ENCODE peak calls at places on chromosomes 4 and X, in nine cellular contexts. V is tibial nerve, Q is foreskin keratinocyte, I is mesendoderm, D is adrenal gland, R is heart right ventricle, E is heart left ventricle, N is right cardiac atrium, K is ovary. H is an unnamed sample.
A peak's percentile ranks its signal among the peaks of the same experiment; 100 is the strongest.

GRCh38 chr4:174260099-174260498 is 23.4 kb downstream of the FBXO8 start:
- DNase-seq in V (no peak), Q (peak; percentile 70), I (peak; percentile 15), D (no peak), R (no peak), E (no peak), N (no peak), K (no peak), H (no peak)

GRCh38 chr4:141126769-141127168 is 6.5 kb downstream of the RNF150 start:
- DNase-seq in V (no peak), Q (no peak), I (no peak), D (no peak), R (no peak), E (no peak), N (no peak), K (no peak), H (no peak)

GRCh38 chrX:7154040-7154597 is 6.2 kb upstream of the PUDP start:
- DNase-seq in V (no peak), Q (no peak), I (no peak), D (no peak), R (no peak), E (no peak), N (no peak), K (no peak), H (no peak)

GRCh38 chrX:20197641-20198210 is 56.1 kb upstream of the EIF1AX start:
- DNase-seq in V (no peak), Q (no peak), I (no peak), D (no peak), R (no peak), E (no peak), N (no peak), K (no peak), H (no peak)

GRCh38 chr4:110007217-110007616 is 94.5 kb downstream of the EGF start:
- DNase-seq in V (no peak), Q (no peak), I (no peak), D (no peak), R (no peak), E (no peak), N (no peak), K (no peak), H (no peak)

GRCh38 chr4:109872950-109873656 is 25.2 kb downstream of the LRIT3 start:
- DNase-seq in V (no peak), Q (no peak), I (no peak), D (no peak), R (no peak), E (no peak), N (peak; percentile 14), K (no peak), H (no peak)

GRCh38 chr4:3857316-3857926 is 91.2 kb downstream of the ADRA2C start:
- DNase-seq in V (no peak), Q (no peak), I (no peak), D (no peak), R (no peak), E (no peak), N (no peak), K (no peak), H (peak; percentile 30)

GRCh38 chr4:42649870-42650269 is 7.0 kb downstream of the ATP8A1 start:
- DNase-seq in V (no peak), Q (no peak), I (no peak), D (no peak), R (no peak), E (no peak), N (no peak), K (no peak), H (no peak)

GRCh38 chrX:21806691-21807090 is 32.7 kb upstream of the MBTPS2 start:
- DNase-seq in V (no peak), Q (peak; percentile 25), I (no peak), D (no peak), R (no peak), E (no peak), N (no peak), K (no peak), H (no peak)

GRCh38 chrX:54530358-54530900 is 410 bp downstream of the GNL3L start:
- DNase-seq in V (no peak), Q (no peak), I (peak; percentile 6), D (no peak), R (no peak), E (no peak), N (no peak), K (no peak), H (no peak)

GRCh38 chrX:3589474-3589873 is 124.0 kb downstream of the PRKX start:
- DNase-seq in V (no peak), Q (no peak), I (no peak), D (no peak), R (no peak), E (no peak), N (no peak), K (no peak), H (no peak)

GRCh38 chr4:79514637-79515320 is 106.8 kb upstream of the GK2 start:
- DNase-seq in V (no peak), Q (no peak), I (no peak), D (no peak), R (no peak), E (no peak), N (no peak), K (no peak), H (no peak)

GRCh38 chr4:74942251-74942917 is 9.5 kb downstream of the PARM1 start:
- DNase-seq in V (no peak), Q (peak; percentile 82), I (peak; percentile 31), D (no peak), R (no peak), E (no peak), N (no peak), K (no peak), H (no peak)

GRCh38 chr4:174358823-174359222 is 75.1 kb downstream of the CEP44 start:
- DNase-seq in V (no peak), Q (peak; percentile 76), I (no peak), D (no peak), R (no peak), E (no peak), N (no peak), K (no peak), H (no peak)

GRCh38 chr4:29423836-29424721 is 1296.1 kb upstream of the PCDH7 start:
- DNase-seq in V (no peak), Q (peak; percentile 88), I (peak; percentile 33), D (no peak), R (no peak), E (no peak), N (no peak), K (no peak), H (no peak)

GRCh38 chrX:130718137-130718536 is 184.9 kb downstream of the ENOX2 start:
- DNase-seq in V (no peak), Q (no peak), I (no peak), D (no peak), R (no peak), E (no peak), N (no peak), K (no peak), H (no peak)

GRCh38 chr4:78018271-78019049 is 38.7 kb upstream of the FRAS1 start:
- DNase-seq in V (no peak), Q (no peak), I (no peak), D (no peak), R (no peak), E (no peak), N (no peak), K (no peak), H (no peak)
- H3K4me1 ChIP-seq in V (no peaks in the 10 kb centered on the region), Q (no peaks in the 10 kb centered on the region), I (peaks cover 3% of the 10 kb centered on the region), D (no peaks in the 10 kb centered on the region), R (no peaks in the 10 kb centered on the region), E (no peaks in the 10 kb centered on the region), N (peaks cover 2% of the 10 kb centered on the region), K (no peaks in the 10 kb centered on the region), H (peaks cover 5% of the 10 kb centered on the region)

DNA sequence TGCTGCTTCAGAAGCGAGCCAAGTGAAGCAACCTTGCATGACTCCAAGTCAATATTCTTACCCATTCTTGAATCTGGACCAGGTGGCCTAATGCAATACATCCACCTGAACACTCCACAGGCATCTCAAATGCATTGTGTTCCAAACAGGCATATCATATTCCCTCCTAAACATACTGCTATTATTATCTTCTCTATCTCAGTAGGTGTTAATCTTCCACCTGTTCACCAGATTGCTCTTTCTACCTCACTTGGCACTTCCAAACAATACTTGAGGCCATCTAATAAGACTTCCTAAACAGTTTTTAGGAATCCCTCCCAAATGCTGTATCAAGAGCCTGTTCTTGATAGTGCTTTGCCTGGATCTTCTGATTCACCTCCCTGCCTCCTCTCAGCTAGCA is 90.7 kb downstream of the GPRIN3 start:
- DNase-seq in V (no peak), Q (no peak), I (no peak), D (no peak), R (no peak), E (no peak), N (no peak), K (no peak), H (no peak)
- H3K4me1 ChIP-seq in V (no peaks in the 10 kb centered on the region), Q (no peaks in the 10 kb centered on the region), I (no peaks in the 10 kb centered on the region), D (no peaks in the 10 kb centered on the region), R (no peaks in the 10 kb centered on the region), E (no peaks in the 10 kb centered on the region), N (no peaks in the 10 kb centered on the region), K (no peaks in the 10 kb centered on the region), H (no peaks in the 10 kb centered on the region)

GRCh38 chr4:66554844-66555243 is 884.6 kb upstream of the EPHA5 start:
- DNase-seq in V (no peak), Q (peak; percentile 80), I (no peak), D (no peak), R (no peak), E (no peak), N (no peak), K (no peak), H (no peak)

GRCh38 chr4:66555301-66555700 is 885.0 kb upstream of the EPHA5 start:
- DNase-seq in V (no peak), Q (peak; percentile 94), I (no peak), D (no peak), R (no peak), E (no peak), N (no peak), K (no peak), H (no peak)

GRCh38 chr4:66556651-66557278 is 886.5 kb upstream of the EPHA5 start:
- DNase-seq in V (no peak), Q (no peak), I (peak; percentile 49), D (no peak), R (no peak), E (no peak), N (no peak), K (no peak), H (no peak)

GRCh38 chr4:66562276-66562806 is 892.1 kb upstream of the EPHA5 start:
- DNase-seq in V (no peak), Q (peak; percentile 91), I (no peak), D (no peak), R (no peak), E (no peak), N (no peak), K (no peak), H (no peak)

DNA sequence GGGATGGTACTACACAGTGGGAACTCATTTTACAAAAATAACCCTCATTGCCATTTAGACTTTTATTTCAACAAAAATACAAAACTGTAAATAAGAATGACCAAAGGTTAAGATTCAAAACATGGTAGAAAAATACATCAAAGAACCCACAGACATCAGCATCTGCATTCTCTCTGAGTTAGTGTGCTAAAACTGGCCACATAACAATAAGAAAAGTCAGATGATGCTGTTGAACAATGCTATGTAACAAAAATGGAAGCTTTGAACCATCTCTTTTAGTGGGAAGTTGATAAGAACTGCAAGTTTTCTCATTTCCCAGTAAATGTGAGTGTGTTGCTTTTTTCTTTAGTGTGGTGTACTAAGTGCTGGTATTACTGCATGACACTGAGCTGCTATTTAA is 888.4 kb upstream of the EPHA5 start:
- DNase-seq in V (no peak), Q (no peak), I (no peak), D (no peak), R (no peak), E (no peak), N (no peak), K (no peak), H (no peak)
- H3K4me1 ChIP-seq in V (no peaks in the 10 kb centered on the region), Q (peaks cover 34% of the 10 kb centered on the region), I (no peaks in the 10 kb centered on the region), D (no peaks in the 10 kb centered on the region), R (no peaks in the 10 kb centered on the region), E (no peaks in the 10 kb centered on the region), N (no peaks in the 10 kb centered on the region), K (no peaks in the 10 kb centered on the region), H (no peaks in the 10 kb centered on the region)

GRCh38 chr4:150135134-150135773 is 57.0 kb downstream of the DCLK2 start:
- DNase-seq in V (no peak), Q (no peak), I (no peak), D (no peak), R (no peak), E (no peak), N (no peak), K (no peak), H (no peak)
- H3K4me1 ChIP-seq in V (no peaks in the 10 kb centered on the region), Q (peaks cover 6% of the 10 kb centered on the region), I (no peaks in the 10 kb centered on the region), D (no peaks in the 10 kb centered on the region), R (no peaks in the 10 kb centered on the region), E (no peaks in the 10 kb centered on the region), N (peaks cover 2% of the 10 kb centered on the region), K (no peaks in the 10 kb centered on the region), H (no peaks in the 10 kb centered on the region)